ENCODE peak calls at places on chromosomes 5 and 9, in six cellular contexts. B is RKO, W is skeletal muscle cell, U is aorta, A is NCI-H1417 treated with DMSO at 0.1 percent for 48 hours, T is breast epithelium. F is an unnamed sample.

GRCh38 chr5:173256800-173257199 is 21.8 kb upstream of the NKX2-5 start:
- DNase-seq in B (no peak), W (no peak), U (no peak), A (no peak), T (no peak), F (no peak)

GRCh38 chr9:95627802-95628201 is 111.0 kb upstream of the PTCH1 start:
- DNase-seq in B (peak), W (no peak), U (no peak), A (no peak), T (no peak), F (no peak)

GRCh38 chr5:158716668-158717067 is 383.0 kb downstream of the EBF1 start:
- DNase-seq in B (peak), W (no peak), U (no peak), A (no peak), T (no peak), F (no peak)

GRCh38 chr5:78367318-78367991 is 7.0 kb downstream of the SCAMP1 start:
- DNase-seq in B (peak), W (no peak), U (no peak), A (peak), T (no peak), F (no peak)

GRCh38 chr9:137352511-137353222 is 50.6 kb upstream of the NRARP start:
- DNase-seq in B (no peak), W (no peak), U (no peak), A (no peak), T (no peak), F (no peak)

GRCh38 chr5:126694403-126694802 is 82.5 kb upstream of the LMNB1 start:
- DNase-seq in B (no peak), W (no peak), U (no peak), A (no peak), T (no peak), F (no peak)

GRCh38 chr5:142888469-142889085 is 118.4 kb downstream of the ARHGAP26 start:
- DNase-seq in B (peak), W (no peak), U (no peak), A (no peak), T (no peak), F (no peak)

GRCh38 chr5:179403426-179404147 is 58.3 kb upstream of the ADAMTS2 start:
- DNase-seq in B (no peak), W (no peak), U (no peak), A (no peak), T (no peak), F (no peak)

GRCh38 chr9:22454021-22454420 is 7.4 kb downstream of the DMRTA1 start:
- DNase-seq in B (peak), W (peak), U (no peak), A (no peak), T (no peak), F (no peak)

GRCh38 chr9:101477736-101478135 is 42.2 kb upstream of the ALDOB start:
- DNase-seq in B (no peak), W (no peak), U (no peak), A (no peak), T (no peak), F (no peak)

GRCh38 chr5:176675676-176676360 is 28.5 kb downstream of the TSPAN17 start:
- DNase-seq in B (peak), W (no peak), U (no peak), A (no peak), T (no peak), F (no peak)

GRCh38 chr9:92504881-92505280 is 22.6 kb upstream of the ASPN start:
- DNase-seq in B (no peak), W (no peak), U (no peak), A (no peak), T (no peak), F (no peak)

GRCh38 chr5:78362220-78362619 is 1.8 kb downstream of the SCAMP1 start:
- DNase-seq in B (no peak), W (no peak), U (no peak), A (no peak), T (no peak), F (no peak)

GRCh38 chr5:67383451-67383850 is 186.9 kb upstream of the CD180 start:
- DNase-seq in B (no peak), W (no peak), U (no peak), A (no peak), T (no peak), F (no peak)

GRCh38 chr5:68505917-68506860 is 290.6 kb downstream of the PIK3R1 start:
- DNase-seq in B (peak), W (peak), U (no peak), A (no peak), T (no peak), F (no peak)

GRCh38 chr5:14870347-14871083 is 1.1 kb downstream of the ANKH start:
- DNase-seq in B (peak), W (no peak), U (no peak), A (no peak), T (no peak), F (no peak)

F was measured in GM12892.